ENCODE peak calls at places on chromosomes 6 and 20, in eight cellular contexts. One of them, this sample, is unnamed.

GRCh38 chr20:6519556-6519955 is 247.9 kb upstream of the BMP2 start:
- DNase-seq in fibroblast of lung: peak
- DNase-seq in CD8-positive, alpha-beta T cell: no peak
- DNase-seq in heart left ventricle: no peak
- DNase-seq in astrocyte of the cerebellum: peak
- DNase-seq in CD4-positive, alpha-beta T cell: no peak
- DNase-seq in Peyer's patch: no peak
- DNase-seq in hepatocyte: no peak
- DNase-seq in this sample: peak

GRCh38 chr6:24996145-24996836 is 60.5 kb upstream of the RIPOR2 start:
- DNase-seq in astrocyte of the cerebellum: no peak
- DNase-seq in CD8-positive, alpha-beta T cell: no peak
- DNase-seq in CD4-positive, alpha-beta T cell: no peak
- DNase-seq in Peyer's patch: no peak
- DNase-seq in heart left ventricle: no peak
- DNase-seq in fibroblast of lung: no peak
- DNase-seq in hepatocyte: no peak
- DNase-seq in this sample: no peak

GRCh38 chr20:46206025-46206424 is 87.9 kb downstream of the CD40 start:
- DNase-seq in hepatocyte: no peak
- DNase-seq in astrocyte of the cerebellum: no peak
- DNase-seq in heart left ventricle: peak
- DNase-seq in CD4-positive, alpha-beta T cell: no peak
- DNase-seq in CD8-positive, alpha-beta T cell: no peak
- DNase-seq in fibroblast of lung: peak
- DNase-seq in Peyer's patch: peak
- DNase-seq in this sample: peak

GRCh38 chr6:161079566-161080262 is 88.1 kb downstream of the MAP3K4 start:
- DNase-seq in astrocyte of the cerebellum: peak
- DNase-seq in hepatocyte: no peak
- DNase-seq in heart left ventricle: no peak
- DNase-seq in CD4-positive, alpha-beta T cell: peak
- DNase-seq in CD8-positive, alpha-beta T cell: no peak
- DNase-seq in fibroblast of lung: peak
- DNase-seq in Peyer's patch: no peak
- DNase-seq in this sample: peak

GRCh38 chr6:6529275-6529674 is 59.2 kb upstream of the LY86 start:
- DNase-seq in astrocyte of the cerebellum: no peak
- DNase-seq in CD8-positive, alpha-beta T cell: no peak
- DNase-seq in CD4-positive, alpha-beta T cell: no peak
- DNase-seq in Peyer's patch: no peak
- DNase-seq in hepatocyte: no peak
- DNase-seq in heart left ventricle: no peak
- DNase-seq in fibroblast of lung: no peak
- DNase-seq in this sample: no peak

GRCh38 chr6:148760568-148761531 is 14.0 kb downstream of the UST start:
- DNase-seq in hepatocyte: peak
- DNase-seq in CD8-positive, alpha-beta T cell: peak
- DNase-seq in CD4-positive, alpha-beta T cell: peak
- DNase-seq in heart left ventricle: peak
- DNase-seq in Peyer's patch: peak
- DNase-seq in fibroblast of lung: peak
- DNase-seq in astrocyte of the cerebellum: peak
- DNase-seq in this sample: peak

GRCh38 chr6:28695671-28696537 is 170.2 kb downstream of the GPX5 start:
- DNase-seq in CD4-positive, alpha-beta T cell: no peak
- DNase-seq in CD8-positive, alpha-beta T cell: no peak
- DNase-seq in fibroblast of lung: no peak
- DNase-seq in heart left ventricle: no peak
- DNase-seq in Peyer's patch: no peak
- DNase-seq in hepatocyte: no peak
- DNase-seq in astrocyte of the cerebellum: no peak
- DNase-seq in this sample: no peak

GRCh38 chr6:134282816-134283215 is 35.1 kb downstream of the SGK1 start:
- DNase-seq in heart left ventricle: no peak
- DNase-seq in hepatocyte: no peak
- DNase-seq in Peyer's patch: no peak
- DNase-seq in CD8-positive, alpha-beta T cell: no peak
- DNase-seq in astrocyte of the cerebellum: no peak
- DNase-seq in fibroblast of lung: peak
- DNase-seq in CD4-positive, alpha-beta T cell: no peak
- DNase-seq in this sample: peak

GRCh38 chr6:170106906-170107525 is 183.9 kb downstream of the DLL1 start:
- DNase-seq in fibroblast of lung: no peak
- DNase-seq in Peyer's patch: peak
- DNase-seq in CD4-positive, alpha-beta T cell: no peak
- DNase-seq in astrocyte of the cerebellum: no peak
- DNase-seq in hepatocyte: no peak
- DNase-seq in heart left ventricle: peak
- DNase-seq in CD8-positive, alpha-beta T cell: peak
- DNase-seq in this sample: no peak

GRCh38 chr6:148223424-148223842 is 119.2 kb upstream of the SASH1 start:
- DNase-seq in Peyer's patch: no peak
- DNase-seq in heart left ventricle: no peak
- DNase-seq in hepatocyte: no peak
- DNase-seq in CD4-positive, alpha-beta T cell: no peak
- DNase-seq in astrocyte of the cerebellum: no peak
- DNase-seq in CD8-positive, alpha-beta T cell: no peak
- DNase-seq in fibroblast of lung: peak
- DNase-seq in this sample: peak

GRCh38 chr6:132298344-132298949 is 102.8 kb downstream of the MOXD1 start:
- DNase-seq in heart left ventricle: no peak
- DNase-seq in CD8-positive, alpha-beta T cell: no peak
- DNase-seq in Peyer's patch: peak
- DNase-seq in fibroblast of lung: peak
- DNase-seq in hepatocyte: peak
- DNase-seq in astrocyte of the cerebellum: peak
- DNase-seq in CD4-positive, alpha-beta T cell: no peak
- DNase-seq in this sample: peak

GRCh38 chr6:145713746-145714145 is 21.6 kb downstream of the EPM2A start:
- DNase-seq in Peyer's patch: no peak
- DNase-seq in CD8-positive, alpha-beta T cell: no peak
- DNase-seq in astrocyte of the cerebellum: no peak
- DNase-seq in heart left ventricle: no peak
- DNase-seq in CD4-positive, alpha-beta T cell: no peak
- DNase-seq in fibroblast of lung: no peak
- DNase-seq in hepatocyte: no peak
- DNase-seq in this sample: no peak

GRCh38 chr6:53803081-53803860 is 8.5 kb downstream of the LRRC1 start:
- DNase-seq in astrocyte of the cerebellum: no peak
- DNase-seq in hepatocyte: no peak
- DNase-seq in CD4-positive, alpha-beta T cell: no peak
- DNase-seq in CD8-positive, alpha-beta T cell: no peak
- DNase-seq in heart left ventricle: no peak
- DNase-seq in fibroblast of lung: peak
- DNase-seq in Peyer's patch: no peak
- DNase-seq in this sample: no peak

GRCh38 chr20:11755071-11755881 is 162.4 kb upstream of the BTBD3 start:
- DNase-seq in Peyer's patch: no peak
- DNase-seq in CD8-positive, alpha-beta T cell: no peak
- DNase-seq in fibroblast of lung: no peak
- DNase-seq in hepatocyte: no peak
- DNase-seq in CD4-positive, alpha-beta T cell: no peak
- DNase-seq in astrocyte of the cerebellum: peak
- DNase-seq in heart left ventricle: no peak
- DNase-seq in this sample: no peak

GRCh38 chr6:105596284-105596755 is 193.4 kb upstream of the PREP start:
- DNase-seq in heart left ventricle: no peak
- DNase-seq in hepatocyte: peak
- DNase-seq in astrocyte of the cerebellum: peak
- DNase-seq in CD8-positive, alpha-beta T cell: no peak
- DNase-seq in fibroblast of lung: peak
- DNase-seq in CD4-positive, alpha-beta T cell: no peak
- DNase-seq in Peyer's patch: no peak
- DNase-seq in this sample: peak

GRCh38 chr6:21935561-21936028 is 342.0 kb downstream of the SOX4 start:
- DNase-seq in CD4-positive, alpha-beta T cell: no peak
- DNase-seq in fibroblast of lung: peak
- DNase-seq in heart left ventricle: peak
- DNase-seq in hepatocyte: no peak
- DNase-seq in astrocyte of the cerebellum: no peak
- DNase-seq in CD8-positive, alpha-beta T cell: no peak
- DNase-seq in Peyer's patch: peak
- DNase-seq in this sample: peak
- TF ChIP-seq CTCF in CD4-positive, alpha-beta T cell: no peak
- TF ChIP-seq CTCF in fibroblast of lung: peak
- TF ChIP-seq CTCF in heart left ventricle: peak
- TF ChIP-seq CTCF in hepatocyte: peak
- TF ChIP-seq CTCF in astrocyte of the cerebellum: peak
- TF ChIP-seq CTCF in CD8-positive, alpha-beta T cell: no peak
- TF ChIP-seq CTCF in Peyer's patch: no peak
- TF ChIP-seq CTCF in this sample: peak

DNA sequence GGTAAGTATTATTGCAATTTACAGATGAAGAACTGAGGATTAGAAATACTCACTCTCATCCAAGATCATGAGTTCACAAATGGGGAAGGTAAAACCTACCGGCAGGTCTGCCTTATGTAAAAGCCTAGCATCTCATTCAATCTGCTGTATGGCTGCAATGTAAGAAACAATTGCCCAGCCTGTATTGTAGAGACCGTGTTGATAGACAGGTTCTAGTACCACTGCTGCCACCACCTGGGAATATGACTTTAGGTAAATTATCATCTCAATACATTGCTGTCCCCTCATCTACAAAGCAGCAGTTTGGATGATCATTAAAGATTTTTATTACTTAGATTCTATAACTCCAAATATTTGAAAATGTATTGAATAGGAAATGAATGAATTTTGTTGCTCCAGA is 23.3 kb upstream of the ARHGAP18 start:
- DNase-seq in CD4-positive, alpha-beta T cell: no peak
- DNase-seq in fibroblast of lung: no peak
- DNase-seq in heart left ventricle: no peak
- DNase-seq in Peyer's patch: no peak
- DNase-seq in astrocyte of the cerebellum: no peak
- DNase-seq in hepatocyte: no peak
- DNase-seq in CD8-positive, alpha-beta T cell: no peak
- DNase-seq in this sample: no peak
- TF ChIP-seq CTCF in CD4-positive, alpha-beta T cell: peak
- TF ChIP-seq CTCF in fibroblast of lung: no peak
- TF ChIP-seq CTCF in heart left ventricle: no peak
- TF ChIP-seq CTCF in Peyer's patch: no peak
- TF ChIP-seq CTCF in astrocyte of the cerebellum: no peak
- TF ChIP-seq CTCF in hepatocyte: no peak
- TF ChIP-seq CTCF in CD8-positive, alpha-beta T cell: no peak
- TF ChIP-seq CTCF in this sample: no peak

DNA sequence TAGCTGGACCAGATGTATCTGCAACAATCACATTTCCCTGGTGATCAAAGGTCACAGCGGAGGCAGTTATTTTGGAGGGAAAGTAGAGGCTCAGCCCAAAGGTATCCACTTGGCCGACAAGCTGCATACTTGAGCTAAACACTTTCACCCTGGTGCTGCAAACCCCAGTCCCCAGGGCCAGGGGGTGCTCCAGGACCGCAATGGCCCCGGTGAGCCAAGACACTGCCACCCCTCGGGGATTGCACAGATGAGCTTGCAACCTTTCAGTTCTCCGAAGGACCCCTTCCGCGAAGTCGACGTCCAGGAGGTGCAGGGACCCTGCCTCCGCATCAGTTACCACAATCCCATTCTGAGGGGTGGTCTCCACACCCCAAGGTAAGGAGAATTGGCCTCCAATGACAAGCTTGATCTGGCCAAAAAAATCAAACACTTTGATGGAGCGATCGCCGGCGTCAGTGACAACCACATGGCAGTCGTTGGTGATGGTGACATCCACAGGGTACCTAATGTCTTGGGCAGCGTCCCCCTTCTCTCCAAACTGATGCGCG is 823 bp downstream of the NHLRC1 start:
- DNase-seq in astrocyte of the cerebellum: no peak
- DNase-seq in Peyer's patch: no peak
- DNase-seq in CD4-positive, alpha-beta T cell: no peak
- DNase-seq in heart left ventricle: no peak
- DNase-seq in fibroblast of lung: no peak
- DNase-seq in hepatocyte: no peak
- DNase-seq in CD8-positive, alpha-beta T cell: peak
- DNase-seq in this sample: no peak
- TF ChIP-seq CTCF in astrocyte of the cerebellum: no peak
- TF ChIP-seq CTCF in Peyer's patch: no peak
- TF ChIP-seq CTCF in CD4-positive, alpha-beta T cell: no peak
- TF ChIP-seq CTCF in heart left ventricle: no peak
- TF ChIP-seq CTCF in fibroblast of lung: no peak
- TF ChIP-seq CTCF in hepatocyte: no peak
- TF ChIP-seq CTCF in CD8-positive, alpha-beta T cell: no peak
- TF ChIP-seq CTCF in this sample: no peak

DNA sequence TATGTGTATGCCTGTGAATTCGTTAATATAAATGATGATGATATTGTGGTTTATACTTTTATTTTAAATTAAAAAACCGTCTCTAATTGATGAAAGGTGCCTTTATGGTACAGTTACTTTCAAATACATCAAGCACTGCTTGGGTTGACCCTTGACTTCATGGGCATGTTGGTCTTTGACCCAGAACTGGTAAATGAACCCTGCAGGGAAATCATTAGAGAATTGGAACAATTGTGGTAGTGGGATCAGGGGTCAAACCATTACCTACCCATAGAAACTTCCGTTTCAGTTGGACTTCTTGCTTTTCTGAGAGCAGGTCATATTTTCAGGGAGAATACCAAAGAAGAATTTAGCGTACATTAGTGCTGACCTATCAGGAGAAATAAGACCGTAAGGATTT is 258.0 kb downstream of the TMEM242 start:
- DNase-seq in hepatocyte: no peak
- DNase-seq in fibroblast of lung: no peak
- DNase-seq in CD4-positive, alpha-beta T cell: no peak
- DNase-seq in heart left ventricle: no peak
- DNase-seq in CD8-positive, alpha-beta T cell: no peak
- DNase-seq in Peyer's patch: no peak
- DNase-seq in astrocyte of the cerebellum: no peak
- DNase-seq in this sample: no peak
- TF ChIP-seq CTCF in hepatocyte: no peak
- TF ChIP-seq CTCF in fibroblast of lung: no peak
- TF ChIP-seq CTCF in CD4-positive, alpha-beta T cell: no peak
- TF ChIP-seq CTCF in heart left ventricle: no peak
- TF ChIP-seq CTCF in CD8-positive, alpha-beta T cell: no peak
- TF ChIP-seq CTCF in Peyer's patch: no peak
- TF ChIP-seq CTCF in astrocyte of the cerebellum: no peak
- TF ChIP-seq CTCF in this sample: no peak

GRCh38 chr6:51934098-51934497 is 153.3 kb downstream of the PKHD1 start:
- DNase-seq in hepatocyte: no peak
- DNase-seq in astrocyte of the cerebellum: no peak
- DNase-seq in CD4-positive, alpha-beta T cell: no peak
- DNase-seq in CD8-positive, alpha-beta T cell: no peak
- DNase-seq in fibroblast of lung: no peak
- DNase-seq in Peyer's patch: no peak
- DNase-seq in heart left ventricle: no peak
- DNase-seq in this sample: no peak
- TF ChIP-seq CTCF in hepatocyte: no peak
- TF ChIP-seq CTCF in astrocyte of the cerebellum: no peak
- TF ChIP-seq CTCF in CD4-positive, alpha-beta T cell: no peak
- TF ChIP-seq CTCF in CD8-positive, alpha-beta T cell: no peak
- TF ChIP-seq CTCF in fibroblast of lung: no peak
- TF ChIP-seq CTCF in Peyer's patch: no peak
- TF ChIP-seq CTCF in heart left ventricle: no peak
- TF ChIP-seq CTCF in this sample: no peak

DNA sequence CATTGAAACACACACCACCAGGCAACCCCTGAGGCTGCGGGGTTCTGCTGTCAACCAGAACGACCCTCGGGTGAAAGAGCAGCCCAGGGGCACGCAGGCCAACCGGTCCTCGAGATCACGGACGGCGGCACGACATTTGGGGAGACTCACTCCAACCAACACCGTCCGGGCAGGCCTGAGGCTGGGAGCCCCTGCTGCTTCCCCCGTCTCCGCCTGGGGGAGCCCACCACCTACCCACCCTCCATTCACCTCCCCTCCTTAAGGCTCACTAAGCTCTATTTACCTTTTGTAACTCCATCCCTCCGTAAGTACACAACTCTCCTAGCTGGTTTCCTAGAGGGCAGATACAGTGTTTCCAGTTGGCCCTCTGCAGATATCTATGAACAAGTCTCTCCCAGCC is 971.3 kb upstream of the DEFB115 start:
- DNase-seq in astrocyte of the cerebellum: no peak
- DNase-seq in fibroblast of lung: peak
- DNase-seq in CD8-positive, alpha-beta T cell: no peak
- DNase-seq in CD4-positive, alpha-beta T cell: no peak
- DNase-seq in heart left ventricle: no peak
- DNase-seq in hepatocyte: no peak
- DNase-seq in Peyer's patch: no peak
- DNase-seq in this sample: no peak
- TF ChIP-seq CTCF in astrocyte of the cerebellum: no peak
- TF ChIP-seq CTCF in fibroblast of lung: no peak
- TF ChIP-seq CTCF in CD8-positive, alpha-beta T cell: no peak
- TF ChIP-seq CTCF in CD4-positive, alpha-beta T cell: no peak
- TF ChIP-seq CTCF in heart left ventricle: no peak
- TF ChIP-seq CTCF in hepatocyte: no peak
- TF ChIP-seq CTCF in Peyer's patch: no peak
- TF ChIP-seq CTCF in this sample: no peak